ENCODE peak calls at places on chromosome 19, in seven cellular contexts. F is CD8-positive, alpha-beta T cell; H is colonic mucosa; N is PC-9; R is CD4-positive, CD25-positive, alpha-beta regulatory T cell; C is IMR-90; X is small intestine. T is an unnamed sample. For H3K4me1, the result is how much of the 10 kb centered on the place peaks cover.

GRCh38 chr19:9970481-9970880 is 34.2 kb upstream of the OLFM2 start:
- DNase-seq in H (no peak), X (no peak), N (no peak), C (no peak), R (no peak), F (no peak), T (no peak)

GRCh38 chr19:50501568-50502475 is 9.2 kb downstream of the JOSD2 start:
- DNase-seq in F (no peak), H (no peak), C (no peak), R (no peak), N (no peak), X (no peak), T (peak)

GRCh38 chr19:41376241-41376997 is at the start of gene TMEM91:
- DNase-seq in R (no peak), C (no peak), F (no peak), H (peak), N (no peak), X (no peak), T (peak)

GRCh38 chr19:19464339-19465098 is 50.8 kb downstream of the TSSK6 start:
- DNase-seq in C (peak), F (no peak), H (no peak), N (no peak), X (no peak), R (no peak), T (peak)

GRCh38 chr19:18264956-18265610 is 9.2 kb downstream of the IQCN start:
- DNase-seq in H (no peak), N (no peak), F (no peak), R (peak), X (no peak), C (no peak), T (no peak)

GRCh38 chr19:46488551-46488950 is 7.1 kb downstream of the PNMA8B start:
- DNase-seq in N (no peak), X (no peak), C (no peak), R (no peak), H (no peak), F (no peak), T (peak)

GRCh38 chr19:56086671-56087430 is 34.2 kb downstream of the ZNF787 start:
- DNase-seq in F (no peak), H (no peak), X (no peak), R (no peak), N (no peak), C (no peak), T (no peak)

GRCh38 chr19:46133101-46133627 is 8.7 kb upstream of the IGFL3 start:
- DNase-seq in N (peak), R (no peak), F (no peak), X (peak), H (peak), C (peak), T (no peak)

GRCh38 chr19:1281270-1281894 is 4.3 kb upstream of the EFNA2 start:
- DNase-seq in F (no peak), C (no peak), N (no peak), H (no peak), R (no peak), X (no peak), T (peak)
- H3K27ac ChIP-seq in F (no peak), C (no peak), N (no peak), H (no peak), R (no peak), X (no peak), T (no peak)

GRCh38 chr19:13025819-13026477 is 30.7 kb downstream of the NFIX start:
- DNase-seq in F (no peak), C (no peak), N (no peak), R (no peak), H (no peak), X (no peak), T (no peak)
- H3K4me1 ChIP-seq in F (under half), C (under half), N (under half), R (under half), H (under half), X (under half), T (under half)

GRCh38 chr19:39156230-39156890 is 30.8 kb downstream of the PAK4 start:
- DNase-seq in X (no peak), H (peak), N (peak), R (no peak), F (no peak), C (peak), T (no peak)

GRCh38 chr19:39157997-39158389 is 32.4 kb downstream of the PAK4 start:
- DNase-seq in N (no peak), X (no peak), H (no peak), R (no peak), F (no peak), C (no peak), T (no peak)

GRCh38 chr19:39155741-39156140 is 30.2 kb downstream of the PAK4 start:
- DNase-seq in N (no peak), C (no peak), H (no peak), F (no peak), X (no peak), R (no peak), T (no peak)

GRCh38 chr19:39157275-39157996 is 31.9 kb downstream of the PAK4 start:
- DNase-seq in H (no peak), N (no peak), X (no peak), F (no peak), R (no peak), C (peak), T (no peak)

GRCh38 chr19:39156891-39157230 is 31.3 kb downstream of the PAK4 start:
- DNase-seq in X (no peak), H (no peak), C (no peak), F (no peak), N (no peak), R (no peak), T (no peak)
- H3K27ac ChIP-seq in X (no peak), H (no peak), C (no peak), F (no peak), N (no peak), R (no peak), T (peak)

DNA sequence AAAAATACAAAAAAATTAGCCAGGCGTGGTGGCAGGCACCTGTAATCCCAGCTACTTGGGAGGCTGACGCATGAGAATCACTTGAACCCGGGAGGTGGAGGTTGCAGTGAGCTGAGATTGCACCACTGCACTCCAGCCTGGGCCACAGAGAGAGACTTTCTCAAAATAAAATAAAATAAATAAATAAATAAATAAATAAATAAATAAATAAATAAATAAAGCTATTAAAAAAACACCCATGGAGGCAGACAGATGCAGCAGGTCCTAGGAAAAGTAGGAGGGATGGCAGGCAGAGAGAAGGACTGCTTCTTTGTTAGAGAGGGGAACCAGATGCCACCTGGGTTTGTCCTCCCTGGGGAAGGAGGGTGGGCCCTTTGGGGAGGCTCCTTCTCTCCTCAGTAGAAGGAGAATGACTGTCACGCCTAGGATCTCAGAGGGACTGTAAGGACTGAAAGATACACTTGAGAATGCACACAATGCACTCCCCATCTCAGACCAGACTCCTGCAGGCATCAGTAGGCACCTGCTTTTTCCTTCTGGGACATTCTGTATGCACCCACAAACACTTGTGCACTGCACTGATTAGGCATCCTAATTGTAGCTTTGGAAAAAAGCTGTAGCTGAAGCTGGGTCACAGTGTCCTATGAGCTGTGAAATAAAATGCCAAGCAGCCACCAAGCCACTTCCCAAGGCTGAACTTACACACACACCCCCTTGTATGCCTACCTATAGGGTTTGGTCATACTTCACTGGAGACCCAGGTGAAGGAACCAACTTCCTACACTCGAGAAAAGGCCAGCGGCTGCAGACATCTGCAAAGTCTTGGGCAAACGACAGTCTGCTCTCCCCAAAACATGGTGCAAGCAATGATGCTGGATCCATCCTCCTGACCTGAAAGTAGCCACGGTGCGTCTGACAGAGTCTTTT is 18.9 kb upstream of the SLC35E1 start:
- DNase-seq in N (no peak), F (no peak), H (no peak), X (no peak), C (no peak), R (no peak), T (no peak)
- H3K4me1 ChIP-seq in N (under half), F (half or more), H (under half), X (under half), C (under half), R (half or more), T (half or more)

T was measured in kidney.